ENCODE peak calls at places on chromosome 17, in ten cellular contexts. P is fibroblast of mammary gland, R is cardiac muscle cell, E is nephron progenitor cell, J is fibroblast of the aortic adventitia, D is neural progenitor cell, S is ovary, A is fibroblast of villous mesenchyme, N is lower lobe of right lung, U is bronchial epithelial cell. H is an unnamed sample.

GRCh38 chr17:670286-670685 is 44.4 kb downstream of the VPS53 start:
- DNase-seq in P (no peak), R (no peak), E (no peak), J (no peak), D (no peak), S (no peak), A (no peak), N (no peak), U (no peak), H (no peak)

GRCh38 chr17:45223541-45224528 is 2.1 kb downstream of the FMNL1 start:
- DNase-seq in P (no peak), R (no peak), E (no peak), J (no peak), D (no peak), S (no peak), A (no peak), N (no peak), U (no peak), H (no peak)

GRCh38 chr17:10135539-10136257 is 62.7 kb downstream of the GAS7 start:
- DNase-seq in P (peak), R (no peak), E (no peak), J (peak), D (no peak), S (no peak), A (peak), N (no peak), U (no peak), H (no peak)

GRCh38 chr17:69448431-69449102 is 34.1 kb downstream of the MAP2K6 start:
- DNase-seq in P (no peak), R (peak), E (peak), J (no peak), D (peak), S (peak), A (no peak), N (no peak), U (no peak), H (peak)

GRCh38 chr17:55926276-55926995 is 175.6 kb downstream of the PCTP start:
- DNase-seq in P (no peak), R (no peak), E (no peak), J (no peak), D (no peak), S (no peak), A (no peak), N (no peak), U (no peak), H (no peak)

GRCh38 chr17:77602062-77602746 is 356.3 kb upstream of the TNRC6C start:
- DNase-seq in P (peak), R (peak), E (no peak), J (peak), D (no peak), S (peak), A (peak), N (no peak), U (peak), H (no peak)

GRCh38 chr17:78709119-78709681 is 72.9 kb downstream of the CYTH1 start:
- DNase-seq in P (no peak), R (no peak), E (no peak), J (no peak), D (no peak), S (no peak), A (no peak), N (no peak), U (no peak), H (no peak)

GRCh38 chr17:43669971-43670644 is 8.4 kb upstream of the MEOX1 start:
- DNase-seq in P (no peak), R (no peak), E (peak), J (no peak), D (no peak), S (no peak), A (peak), N (no peak), U (no peak), H (peak)

GRCh38 chr17:5533486-5534315 is 47.3 kb downstream of the MIS12 start:
- DNase-seq in P (no peak), R (no peak), E (no peak), J (no peak), D (no peak), S (no peak), A (no peak), N (no peak), U (no peak), H (no peak)

GRCh38 chr17:27756467-27757371 is 43.6 kb downstream of the NOS2 start:
- DNase-seq in P (peak), R (peak), E (peak), J (peak), D (peak), S (peak), A (peak), N (no peak), U (peak), H (no peak)

GRCh38 chr17:42797067-42798007 is 1.2 kb downstream of the COA3 start:
- DNase-seq in P (no peak), R (no peak), E (no peak), J (no peak), D (no peak), S (no peak), A (no peak), N (no peak), U (peak), H (peak)

GRCh38 chr17:1087381-1088241 is 90.7 kb downstream of the TIMM22 start:
- DNase-seq in P (no peak), R (peak), E (peak), J (peak), D (peak), S (no peak), A (no peak), N (peak), U (peak), H (peak)

GRCh38 chr17:63843387-63844292 is 1.2 kb upstream of the SMARCD2 start:
- DNase-seq in P (peak), R (no peak), E (no peak), J (peak), D (no peak), S (peak), A (peak), N (peak), U (no peak), H (peak)

GRCh38 chr17:41647940-41648410 is 23.6 kb upstream of the KRT17 start:
- DNase-seq in P (peak), R (peak), E (peak), J (peak), D (peak), S (peak), A (peak), N (peak), U (no peak), H (peak)

GRCh38 chr17:78852709-78853111 is 12.1 kb upstream of the USP36 start:
- DNase-seq in P (peak), R (no peak), E (no peak), J (no peak), D (no peak), S (no peak), A (peak), N (no peak), U (no peak), H (no peak)

GRCh38 chr17:79618383-79619067 is 7.7 kb upstream of the RBFOX3 start:
- DNase-seq in P (no peak), R (no peak), E (no peak), J (no peak), D (no peak), S (no peak), A (no peak), N (peak), U (no peak), H (no peak)

GRCh38 chr17:60599620-60600489 is at the start of gene PPM1D:
- DNase-seq in P (peak), R (peak), E (peak), J (peak), D (peak), S (peak), A (peak), N (peak), U (peak), H (peak)
- TF ChIP-seq CTCF in P (no peak), R (no peak), E (no peak), J (no peak), D (no peak), S (no peak), A (no peak), N (no peak), U (no peak), H (no peak)

DNA sequence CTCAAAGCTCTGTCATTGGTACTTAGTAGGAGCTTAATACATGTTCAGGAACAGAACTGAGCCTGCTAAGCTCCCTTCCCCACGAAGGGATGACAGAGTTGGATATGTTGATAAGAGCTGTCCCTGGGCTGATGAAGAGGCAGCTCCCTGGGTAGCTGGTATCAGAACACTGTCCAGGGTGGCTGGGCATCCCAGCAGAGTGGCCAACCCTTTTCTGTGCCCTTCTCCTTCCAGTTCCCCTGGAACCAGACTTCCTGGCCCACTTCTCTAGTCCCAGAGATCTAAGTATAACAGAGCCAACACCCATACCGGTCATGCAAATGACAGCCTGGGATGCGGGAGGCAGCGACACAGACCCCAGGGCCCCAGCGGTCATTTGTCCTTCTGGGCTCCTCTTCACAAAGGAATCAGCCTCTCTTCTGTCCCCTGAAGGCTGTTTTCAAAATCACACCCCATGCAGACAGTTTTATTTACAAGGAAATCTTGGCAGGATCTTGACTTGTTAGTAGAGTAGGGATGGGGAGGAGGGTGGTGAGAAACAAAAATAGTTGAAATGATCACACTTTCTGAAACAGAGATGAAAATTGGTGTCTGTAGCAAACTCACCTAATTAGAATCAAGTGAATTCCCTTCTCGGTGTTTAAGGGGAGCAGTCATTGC is 1.4 kb upstream of the RHBDL3 start:
- DNase-seq in P (no peak), R (no peak), E (no peak), J (no peak), D (peak), S (no peak), A (no peak), N (peak), U (no peak), H (no peak)
- TF ChIP-seq CTCF in P (peak), R (peak), E (peak), J (peak), D (peak), S (no peak), A (peak), N (no peak), U (no peak), H (no peak)

GRCh38 chr17:48500435-48501426 is 30.1 kb downstream of the HOXB1 start:
- DNase-seq in P (no peak), R (peak), E (no peak), J (peak), D (no peak), S (no peak), A (peak), N (no peak), U (no peak), H (peak)
- TF ChIP-seq CTCF in P (no peak), R (peak), E (peak), J (peak), D (no peak), S (no peak), A (peak), N (no peak), U (no peak), H (no peak)

GRCh38 chr17:48051278-48051677 is 3.1 kb downstream of the NFE2L1 start:
- DNase-seq in P (no peak), R (no peak), E (no peak), J (no peak), D (no peak), S (peak), A (no peak), N (no peak), U (no peak), H (peak)

GRCh38 chr17:48053758-48054237 is 5.6 kb downstream of the NFE2L1 start:
- DNase-seq in P (no peak), R (no peak), E (no peak), J (no peak), D (peak), S (no peak), A (no peak), N (no peak), U (no peak), H (no peak)

GRCh38 chr17:48054238-48055185 is 6.4 kb downstream of the NFE2L1 start:
- DNase-seq in P (peak), R (peak), E (peak), J (peak), D (peak), S (peak), A (peak), N (peak), U (peak), H (peak)

GRCh38 chr17:48052956-48053757 is 5.0 kb downstream of the NFE2L1 start:
- DNase-seq in P (peak), R (peak), E (peak), J (no peak), D (no peak), S (peak), A (peak), N (peak), U (no peak), H (no peak)

GRCh38 chr17:48051706-48052486 is 3.7 kb downstream of the NFE2L1 start:
- DNase-seq in P (peak), R (no peak), E (no peak), J (peak), D (peak), S (peak), A (peak), N (no peak), U (no peak), H (peak)
- TF ChIP-seq CTCF in P (peak), R (peak), E (no peak), J (peak), D (no peak), S (no peak), A (peak), N (no peak), U (no peak), H (no peak)

GRCh38 chr17:14428640-14429029 is 127.8 kb downstream of the HS3ST3B1 start:
- DNase-seq in P (no peak), R (no peak), E (no peak), J (no peak), D (no peak), S (no peak), A (no peak), N (no peak), U (no peak), H (no peak)
- TF ChIP-seq CTCF in P (no peak), R (no peak), E (no peak), J (no peak), D (no peak), S (no peak), A (no peak), N (no peak), U (no peak), H (no peak)

DNA sequence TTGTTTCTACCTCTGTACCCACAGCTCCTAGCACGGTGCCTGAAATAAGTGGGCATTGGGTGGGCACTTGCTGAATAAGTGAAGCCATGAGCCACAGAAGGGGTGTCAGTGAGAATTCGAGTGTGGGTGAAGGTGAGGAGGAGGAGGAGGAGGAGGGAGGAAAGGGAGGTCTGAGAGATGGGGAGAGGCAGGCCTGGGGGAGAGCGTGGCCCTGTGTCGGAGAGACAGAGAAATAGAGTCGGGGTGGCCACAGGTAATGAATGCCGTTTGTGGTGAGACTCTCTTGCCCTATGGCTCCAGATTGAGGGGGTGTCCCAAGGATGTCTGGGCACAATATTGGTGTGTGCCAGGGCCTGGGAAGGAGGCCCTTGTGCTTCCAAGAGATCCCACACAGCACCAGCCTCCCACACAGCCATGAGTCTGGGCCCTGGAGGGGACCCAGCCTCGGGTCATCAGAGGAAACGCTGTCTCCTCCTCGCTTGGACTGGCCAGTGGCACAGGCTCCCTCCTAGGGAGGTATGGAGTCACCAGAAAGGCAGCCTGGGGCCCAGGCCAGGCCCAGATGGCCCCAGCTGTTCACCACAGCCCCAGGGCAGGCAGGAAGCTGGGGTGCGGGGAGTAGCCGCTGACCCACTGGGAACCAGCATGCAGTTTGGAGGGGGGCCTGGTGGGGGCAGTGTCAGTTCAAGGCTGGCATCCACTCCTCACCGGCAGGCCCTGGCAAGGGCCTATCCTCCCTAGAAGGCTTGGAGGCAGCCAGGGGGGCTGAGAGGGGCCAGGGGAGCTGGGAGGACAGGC is 49.0 kb downstream of the SDK2 start:
- DNase-seq in P (peak), R (peak), E (peak), J (no peak), D (peak), S (peak), A (peak), N (peak), U (peak), H (peak)
- TF ChIP-seq CTCF in P (peak), R (peak), E (peak), J (no peak), D (peak), S (no peak), A (peak), N (peak), U (peak), H (no peak)

DNA sequence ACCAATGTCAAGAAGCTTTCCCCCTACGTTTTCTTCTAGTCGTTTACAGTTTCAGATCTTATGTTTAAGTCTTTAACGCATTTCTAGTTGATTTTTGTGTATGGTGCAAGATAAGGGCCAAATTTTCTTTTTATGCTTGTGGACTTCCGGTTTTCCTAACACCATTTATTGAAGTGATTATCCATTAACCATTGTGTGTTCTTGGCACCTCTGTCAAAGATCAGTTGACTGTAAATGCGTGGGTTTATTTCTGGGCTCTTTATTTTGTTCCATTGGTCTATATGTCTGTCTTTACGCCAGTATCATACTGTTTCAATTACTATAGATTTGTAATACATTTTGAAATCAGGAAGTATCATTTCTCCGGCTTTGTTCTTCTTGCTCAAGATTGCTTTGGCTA is 49.5 kb downstream of the CEP112 start:
- DNase-seq in P (no peak), R (no peak), E (no peak), J (no peak), D (no peak), S (no peak), A (no peak), N (no peak), U (no peak), H (no peak)
- TF ChIP-seq CTCF in P (no peak), R (no peak), E (no peak), J (no peak), D (no peak), S (no peak), A (no peak), N (no peak), U (no peak), H (no peak)

DNA sequence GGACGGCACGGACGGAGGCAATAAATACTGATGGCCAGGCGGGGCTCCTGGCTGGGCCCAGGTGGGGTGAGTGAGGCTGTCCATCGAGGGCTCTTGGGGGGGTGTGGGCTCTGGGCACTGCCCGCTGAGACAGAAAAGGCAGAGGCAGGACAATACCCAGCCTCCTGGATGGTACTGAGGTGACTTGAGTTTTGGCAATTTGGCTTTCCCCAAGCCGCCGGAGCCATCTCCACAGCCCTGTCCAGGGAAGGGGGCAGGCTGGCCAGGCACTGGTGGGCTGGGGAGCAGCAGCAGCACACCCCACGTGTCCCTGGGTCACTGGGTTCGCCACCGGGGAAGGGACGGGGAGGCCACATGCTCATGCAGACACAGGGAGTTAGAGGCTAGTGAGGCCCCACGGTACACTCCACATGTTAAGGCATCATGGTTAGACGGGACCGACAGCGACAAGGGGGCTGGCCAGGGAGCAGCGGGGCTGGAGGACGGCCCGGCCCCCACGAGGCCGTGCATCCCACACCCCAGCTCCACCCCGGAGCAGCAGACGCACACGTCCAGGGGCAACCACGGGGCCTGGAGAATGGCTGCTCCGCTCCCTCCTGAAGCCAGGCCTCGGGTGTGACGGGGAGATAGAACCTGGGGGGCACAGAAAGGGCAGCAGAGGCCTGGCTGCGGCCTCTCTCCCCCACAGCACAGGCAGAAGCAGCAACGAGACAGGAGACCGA is 3.0 kb downstream of the ARHGDIA start:
- DNase-seq in P (no peak), R (no peak), E (no peak), J (peak), D (no peak), S (peak), A (no peak), N (no peak), U (no peak), H (peak)
- TF ChIP-seq CTCF in P (no peak), R (no peak), E (no peak), J (no peak), D (no peak), S (no peak), A (no peak), N (no peak), U (no peak), H (no peak)